ENCODE peak calls at places on chromosome 17, in six cellular contexts. I is A549, J is IMR-90, U is body of pancreas, F is gastrocnemius medialis, D is sigmoid colon. E is an unnamed sample.

GRCh38 chr17:45656527-45657181 is 127.5 kb upstream of the CRHR1 start:
- DNase-seq in F (no peak), J (no peak), U (no peak), I (no peak), D (no peak), E (no peak)

GRCh38 chr17:66957951-66958579 is 6.4 kb upstream of the CACNG4 start:
- DNase-seq in F (no peak), U (no peak), D (no peak), J (peak; percentile 14), I (no peak), E (no peak)

GRCh38 chr17:32303861-32304288 is 38.1 kb downstream of the C17orf75 start:
- DNase-seq in D (no peak), U (no peak), F (no peak), J (no peak), I (no peak), E (no peak)

GRCh38 chr17:34287858-34288257 is 2.3 kb downstream of the CCL11 start:
- DNase-seq in U (no peak), D (no peak), F (no peak), J (no peak), I (no peak), E (no peak)

GRCh38 chr17:1478418-1478817 is 14.1 kb downstream of the MYO1C start:
- DNase-seq in J (no peak), U (no peak), F (no peak), I (no peak), D (no peak), E (no peak)

GRCh38 chr17:60163108-60163784 is 13.5 kb downstream of the CA4 start:
- DNase-seq in F (no peak), I (peak; percentile 0), J (no peak), U (no peak), D (no peak), E (no peak)

GRCh38 chr17:37168731-37169353 is 206.9 kb upstream of the C17orf78 start:
- DNase-seq in F (no peak), J (no peak), U (no peak), I (no peak), D (no peak), E (no peak)

GRCh38 chr17:33603794-33604193 is 310.7 kb upstream of the ASIC2 start:
- DNase-seq in D (no peak), I (no peak), F (no peak), U (no peak), J (no peak), E (no peak)

GRCh38 chr17:45320931-45321461 is 4.2 kb upstream of the MAP3K14 start:
- DNase-seq in I (peak; percentile 94), F (no peak), U (no peak), D (no peak), J (peak; percentile 97), E (no peak)

GRCh38 chr17:76519048-76519614 is 17.9 kb upstream of the RHBDF2 start:
- DNase-seq in U (no peak), I (no peak), F (no peak), D (no peak), J (no peak), E (no peak)

GRCh38 chr17:5527647-5528250 is 41.4 kb downstream of the MIS12 start:
- DNase-seq in J (no peak), F (no peak), U (no peak), D (peak; percentile 46), I (no peak), E (peak; percentile 69)

GRCh38 chr17:60305141-60305540 is 86.8 kb downstream of the USP32 start:
- DNase-seq in D (no peak), F (no peak), I (no peak), J (no peak), U (peak; percentile 16), E (no peak)

GRCh38 chr17:50364715-50365114 is 8.3 kb downstream of the MRPL27 start:
- DNase-seq in F (no peak), J (peak; percentile 65), D (peak; percentile 39), U (no peak), I (no peak), E (no peak)

GRCh38 chr17:75542184-75542583 is 16.7 kb downstream of the LLGL2 start:
- DNase-seq in D (no peak), I (no peak), U (no peak), F (no peak), J (no peak), E (no peak)

GRCh38 chr17:4706121-4706520 is 2.2 kb upstream of the PELP1 start:
- DNase-seq in D (no peak), U (no peak), J (peak; percentile 78), I (no peak), F (no peak), E (no peak)

GRCh38 chr17:12024332-12024731 is 3.7 kb downstream of the MAP2K4 start:
- DNase-seq in I (peak; percentile 71), J (peak; percentile 73), D (no peak), F (no peak), U (no peak), E (no peak)

GRCh38 chr17:76512366-76513305 is 11.4 kb upstream of the RHBDF2 start:
- DNase-seq in D (no peak), U (no peak), J (no peak), I (no peak), F (no peak), E (no peak)

GRCh38 chr17:74779948-74780400 is 3.8 kb upstream of the NAT9 start:
- DNase-seq in D (peak; percentile 74), F (peak; percentile 49), U (no peak), I (no peak), J (no peak), E (no peak)

GRCh38 chr17:31442860-31443259 is 51.4 kb downstream of the RAB11FIP4 start:
- DNase-seq in I (no peak), D (no peak), J (no peak), F (no peak), U (no peak), E (no peak)

GRCh38 chr17:19448341-19449268 is 37.6 kb downstream of the RNF112 start:
- DNase-seq in J (peak; percentile 99), D (peak; percentile 86), U (peak; percentile 38), F (no peak), I (no peak), E (no peak)

GRCh38 chr17:19327039-19327776 is 35.3 kb downstream of the B9D1 start:
- DNase-seq in J (peak; percentile 80), D (peak; percentile 49), I (peak; percentile 62), F (no peak), U (no peak), E (peak; percentile 62)

GRCh38 chr17:75323043-75323591 is 33.9 kb upstream of the SLC25A19 start:
- DNase-seq in J (peak; percentile 86), D (peak; percentile 92), I (peak; percentile 83), U (peak; percentile 94), F (peak; percentile 79), E (peak; percentile 93)

GRCh38 chr17:3738562-3739295 is 15.0 kb downstream of the HASPIN start:
- DNase-seq in D (no peak), F (peak; percentile 56), I (no peak), U (peak; percentile 81), J (peak; percentile 10), E (no peak)

GRCh38 chr17:58335779-58336455 is 7.3 kb upstream of the TSPOAP1 start:
- DNase-seq in D (peak; percentile 58), I (no peak), F (no peak), J (no peak), U (no peak), E (no peak)

GRCh38 chr17:50318551-50319310 is 27.2 kb upstream of the XYLT2 start:
- DNase-seq in J (peak; percentile 19), U (no peak), I (no peak), D (no peak), F (no peak), E (no peak)

GRCh38 chr17:13647551-13647950 is 45.8 kb upstream of the HS3ST3A1 start:
- DNase-seq in U (no peak), J (no peak), F (no peak), I (no peak), D (no peak), E (no peak)

GRCh38 chr17:61486135-61487120 is 34.2 kb downstream of the TBX4 start:
- DNase-seq in I (no peak), U (no peak), D (no peak), F (no peak), J (no peak), E (peak; percentile 46)

DNA sequence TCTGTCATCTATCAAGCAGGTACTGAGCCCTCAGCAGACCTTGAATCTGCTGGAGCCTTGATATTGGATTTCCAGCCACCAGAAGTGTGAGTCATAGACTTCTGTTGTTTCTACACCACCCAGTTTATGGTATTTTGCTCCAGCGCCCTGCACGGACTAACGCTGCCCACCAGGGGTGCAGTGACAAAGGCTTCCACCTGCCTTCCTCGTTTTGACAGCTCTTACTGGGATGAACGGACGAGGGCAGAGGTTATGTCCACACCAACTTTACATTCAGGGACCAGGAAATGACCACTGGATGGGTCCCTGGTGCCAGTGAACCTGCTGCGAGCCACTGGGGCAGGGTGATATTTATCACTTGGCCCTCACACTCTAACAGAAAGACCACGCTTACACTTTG is 66.6 kb upstream of the CBX4 start:
- DNase-seq in J (no peak), I (peak; percentile 77), F (no peak), D (no peak), U (no peak), E (no peak)
- TF ChIP-seq CTCF in J (no peak), I (peak; percentile 35), F (no peak), D (no peak), U (no peak), E (no peak)

GRCh38 chr17:39566092-39566491 is 41.6 kb downstream of the NEUROD2 start:
- DNase-seq in I (no peak), J (no peak), U (no peak), D (no peak), F (no peak), E (no peak)

GRCh38 chr17:39568710-39569109 is 39.0 kb downstream of the NEUROD2 start:
- DNase-seq in D (no peak), F (no peak), J (no peak), I (no peak), U (no peak), E (no peak)

GRCh38 chr17:39563476-39563875 is 44.2 kb downstream of the NEUROD2 start:
- DNase-seq in U (no peak), F (no peak), I (no peak), D (no peak), J (no peak), E (no peak)

DNA sequence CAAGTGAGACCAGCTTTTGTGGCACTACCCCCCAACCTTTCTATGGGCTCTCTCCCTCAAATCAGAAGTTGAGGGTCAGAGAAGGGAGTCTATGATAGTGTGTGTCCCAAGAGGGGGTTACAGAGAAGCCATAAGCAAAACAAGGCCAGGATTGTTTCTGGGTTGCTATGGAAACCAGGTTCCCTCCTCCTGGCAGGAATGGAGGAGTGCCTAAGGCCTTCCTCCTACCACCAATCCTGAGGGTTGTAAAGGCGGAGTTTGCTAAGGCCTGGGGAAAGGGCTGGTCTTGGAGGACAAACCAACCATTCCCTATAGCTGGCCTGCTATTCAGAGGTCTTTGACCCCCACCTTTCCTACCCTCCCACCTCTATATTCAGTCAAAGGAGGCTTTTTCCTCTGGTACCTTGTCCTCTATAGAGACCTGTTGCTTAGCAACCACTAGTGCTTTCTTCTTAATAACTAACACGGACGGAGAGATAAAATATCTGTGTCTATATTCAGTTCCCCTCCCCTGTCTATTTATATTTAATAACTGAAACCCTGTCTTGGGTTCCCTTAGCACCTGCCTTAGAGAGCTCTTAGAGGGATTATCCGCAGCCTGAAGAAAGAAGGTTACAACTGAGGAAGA is 43.4 kb downstream of the NEUROD2 start:
- DNase-seq in D (no peak), U (no peak), J (no peak), I (no peak), F (no peak), E (no peak)
- H3K27ac ChIP-seq in D (no peak overlapping the region), U (no peak overlapping the region), J (no peak overlapping the region), I (no peak overlapping the region), F (no peak overlapping the region), E (no peak overlapping the region)

GRCh38 chr17:80425835-80426426 is 11.0 kb downstream of the ENDOV start:
- DNase-seq in D (no peak), I (no peak), U (no peak), F (no peak), J (no peak), E (no peak)
- TF ChIP-seq POLR2A in D (no peak), I (no peak), U (no peak), F (no peak), J (no peak), E (no peak)

GRCh38 chr17:9465216-9465921 is 110.3 kb downstream of the STX8 start:
- DNase-seq in J (peak; percentile 81), I (no peak), F (no peak), U (no peak), D (no peak), E (no peak)
- TF ChIP-seq CTCF in J (no peak), I (no peak), F (no peak), U (no peak), D (no peak), E (no peak)

E was measured in suprapubic skin.